ENCODE peak calls at places on chromosomes 4 and X, in five cellular contexts. U, V, C, Q and X are unnamed samples.

GRCh38 chrX:21509912-21510311 is 135.7 kb downstream of the CNKSR2 start:
- DNase-seq in U (no peak), V (no peak), C (no peak), Q (no peak), X (no peak)

GRCh38 chr4:94827481-94828110 is 69.8 kb downstream of the BMPR1B start:
- DNase-seq in U (peak; percentile 62), V (peak; percentile 18), C (no peak), Q (no peak), X (no peak)

GRCh38 chr4:106080376-106080775 is 185.1 kb downstream of the NPNT start:
- DNase-seq in U (no peak), V (no peak), C (no peak), Q (no peak), X (no peak)

GRCh38 chrX:136608295-136608933 is 39.5 kb upstream of the CD40LG start:
- DNase-seq in U (peak; percentile 3), V (peak; percentile 2), C (no peak), Q (peak; percentile 42), X (peak; percentile 48)

GRCh38 chr4:174045381-174045780 is 238.1 kb downstream of the FBXO8 start:
- DNase-seq in U (no peak), V (no peak), C (no peak), Q (no peak), X (no peak)

GRCh38 chrX:69139516-69139915 is 25.7 kb downstream of the PJA1 start:
- DNase-seq in U (no peak), V (no peak), C (peak; percentile 71), Q (no peak), X (no peak)

GRCh38 chr4:186248643-186249042 is 17.3 kb upstream of the F11 start:
- DNase-seq in U (no peak), V (no peak), C (no peak), Q (no peak), X (no peak)

GRCh38 chr4:121256346-121256745 is 92.2 kb upstream of the TNIP3 start:
- DNase-seq in U (peak; percentile 13), V (no peak), C (no peak), Q (no peak), X (no peak)

GRCh38 chrX:26789751-26790150 is 573.8 kb downstream of the MAGEB5 start:
- DNase-seq in U (no peak), V (no peak), C (no peak), Q (no peak), X (no peak)

GRCh38 chr4:129323630-129324029 is 227.7 kb downstream of the C4orf33 start:
- DNase-seq in U (no peak), V (no peak), C (no peak), Q (no peak), X (no peak)

GRCh38 chr4:33467291-33467690 is 2747.1 kb downstream of the PCDH7 start:
- DNase-seq in U (no peak), V (no peak), C (no peak), Q (peak; percentile 43), X (no peak)

GRCh38 chrX:63929608-63930007 is 144.6 kb upstream of the ARHGEF9 start:
- DNase-seq in U (no peak), V (no peak), C (no peak), Q (no peak), X (no peak)

GRCh38 chr4:165379662-165380061 is 854 bp downstream of the CPE start:
- DNase-seq in U (no peak), V (no peak), C (peak; percentile 50), Q (peak; percentile 61), X (no peak)

GRCh38 chr4:174757736-174758135 is 71.3 kb downstream of the GLRA3 start:
- DNase-seq in U (no peak), V (peak; percentile 40), C (no peak), Q (no peak), X (no peak)

GRCh38 chrX:153765138-153766079 is 1.4 kb downstream of the PLXNB3 start:
- DNase-seq in U (no peak), V (peak; percentile 92), C (peak; percentile 82), Q (no peak), X (no peak)

GRCh38 chrX:94204524-94204923 is 530.5 kb downstream of the FAM133A start:
- DNase-seq in U (no peak), V (no peak), C (peak; percentile 0), Q (no peak), X (no peak)

GRCh38 chrX:17291141-17291900 is 83.7 kb upstream of the NHS start:
- DNase-seq in U (no peak), V (no peak), C (no peak), Q (no peak), X (no peak)

GRCh38 chrX:3244955-3245354 is 101.5 kb downstream of the MXRA5 start:
- DNase-seq in U (no peak), V (no peak), C (no peak), Q (no peak), X (peak; percentile 17)

GRCh38 chrX:1212532-1212931 is at the start of gene CRLF2:
- DNase-seq in U (peak; percentile 45), V (no peak), C (no peak), Q (no peak), X (no peak)

GRCh38 chr4:118770741-118771187 is 65.2 kb downstream of the SEC24D start:
- DNase-seq in U (no peak), V (no peak), C (peak; percentile 29), Q (no peak), X (no peak)

GRCh38 chr4:67929447-67929846 is 33.8 kb downstream of the TMPRSS11A start:
- DNase-seq in U (peak; percentile 45), V (no peak), C (no peak), Q (no peak), X (no peak)

GRCh38 chr4:147741190-147741788 is 9.4 kb downstream of the ARHGAP10 start:
- DNase-seq in U (no peak), V (no peak), C (peak; percentile 52), Q (no peak), X (peak; percentile 77)

DNA sequence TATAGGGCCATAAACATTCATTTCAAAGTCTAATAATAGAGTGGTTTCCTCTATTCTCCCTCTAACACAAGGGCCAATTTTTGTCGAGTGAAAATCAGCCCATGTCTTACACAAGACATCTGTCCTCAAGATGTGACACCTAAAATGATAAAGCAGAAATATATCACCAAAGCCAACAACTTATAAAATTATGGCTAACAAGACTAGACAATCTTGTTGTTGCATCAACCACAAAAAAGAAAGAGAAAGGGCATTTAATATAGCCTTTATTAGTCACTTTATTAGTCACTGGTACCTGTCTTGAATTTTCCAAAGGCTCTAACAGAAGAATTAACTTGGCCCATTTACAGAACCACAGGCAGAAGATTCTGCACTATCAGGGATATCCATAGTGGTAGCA is 161.6 kb downstream of the SMIM20 start:
- DNase-seq in U (no peak), V (no peak), C (no peak), Q (no peak), X (no peak)
- TF ChIP-seq JUND in U (no peak), V (no peak), C (no peak), Q (no peak), X (no peak)

DNA sequence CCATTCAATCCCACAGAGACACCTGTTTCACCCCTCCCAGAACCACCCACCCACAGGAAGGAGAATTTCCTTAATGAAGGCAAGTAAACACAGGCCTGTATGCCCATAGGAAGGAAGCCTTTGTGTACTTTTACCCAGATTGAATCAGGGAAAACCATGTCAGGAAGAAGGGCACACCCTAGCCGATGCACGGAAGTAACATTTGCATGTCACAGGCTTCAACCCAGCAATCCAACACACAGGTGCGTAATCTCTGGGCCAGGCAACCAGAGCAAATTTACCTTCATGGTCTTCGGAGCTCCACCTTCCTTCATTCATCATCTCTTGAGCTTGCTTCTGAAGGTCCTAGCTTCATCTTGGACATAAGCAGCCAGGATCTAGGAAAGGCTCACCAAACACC is 206.3 kb downstream of the SHROOM3 start:
- DNase-seq in U (no peak), V (no peak), C (no peak), Q (no peak), X (no peak)
- TF ChIP-seq JUND in U (no peak), V (no peak), C (no peak), Q (no peak), X (no peak)

DNA sequence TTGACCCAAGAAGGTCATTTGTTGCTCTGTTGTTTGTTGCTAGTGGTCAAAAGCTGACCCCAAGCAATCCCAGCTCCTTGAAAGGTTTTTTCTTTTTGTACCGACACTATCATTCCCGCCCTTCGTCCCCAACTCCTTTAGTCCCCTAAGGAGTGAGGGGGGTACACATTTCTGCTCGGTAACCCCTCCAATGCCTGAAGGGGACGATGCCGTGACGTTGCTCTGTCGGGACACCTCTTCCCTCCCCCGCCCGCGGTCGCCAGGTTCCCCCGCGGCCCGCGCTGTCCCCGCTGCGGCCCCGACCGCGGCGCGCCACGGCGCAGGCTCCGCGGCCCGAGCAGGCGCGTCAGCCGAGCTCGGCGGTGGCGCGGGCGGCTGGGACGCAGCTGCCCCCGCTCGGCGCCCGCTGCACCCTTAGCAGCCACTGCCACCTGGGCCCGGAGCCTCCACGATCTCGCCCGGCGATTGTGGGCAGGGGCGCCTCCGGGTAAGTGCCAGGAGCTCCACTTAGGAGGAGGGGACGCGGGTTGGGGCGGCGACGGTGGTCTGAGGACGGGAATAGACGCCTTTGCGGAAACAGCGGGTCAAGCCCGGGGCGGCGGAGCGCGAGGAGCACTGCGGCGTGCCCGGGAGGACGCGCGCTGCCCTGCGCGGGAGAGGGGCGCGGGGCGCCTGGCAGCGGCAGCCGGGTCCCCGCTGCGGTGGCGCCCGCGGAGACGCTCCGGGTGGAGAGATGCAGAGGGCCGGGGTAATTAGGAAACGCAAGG is at the start of gene GLRB:
- DNase-seq in U (no peak), V (no peak), C (peak; percentile 89), Q (peak; percentile 69), X (peak; percentile 42)
- TF ChIP-seq JUND in U (no peak), V (no peak), C (no peak), Q (no peak), X (no peak)

GRCh38 chr4:104491826-104492771 is 2.6 kb downstream of the CXXC4 start:
- DNase-seq in U (no peak), V (no peak), C (peak; percentile 43), Q (peak; percentile 47), X (peak; percentile 12)

GRCh38 chr4:104490770-104491395 is 3.8 kb downstream of the CXXC4 start:
- DNase-seq in U (no peak), V (peak; percentile 80), C (peak; percentile 81), Q (peak; percentile 62), X (no peak)

GRCh38 chr4:104489731-104490095 is 5.0 kb downstream of the CXXC4 start:
- DNase-seq in U (no peak), V (no peak), C (no peak), Q (no peak), X (no peak)

GRCh38 chr4:104490096-104490769 is 4.5 kb downstream of the CXXC4 start:
- DNase-seq in U (no peak), V (no peak), C (peak; percentile 16), Q (peak; percentile 48), X (no peak)

DNA sequence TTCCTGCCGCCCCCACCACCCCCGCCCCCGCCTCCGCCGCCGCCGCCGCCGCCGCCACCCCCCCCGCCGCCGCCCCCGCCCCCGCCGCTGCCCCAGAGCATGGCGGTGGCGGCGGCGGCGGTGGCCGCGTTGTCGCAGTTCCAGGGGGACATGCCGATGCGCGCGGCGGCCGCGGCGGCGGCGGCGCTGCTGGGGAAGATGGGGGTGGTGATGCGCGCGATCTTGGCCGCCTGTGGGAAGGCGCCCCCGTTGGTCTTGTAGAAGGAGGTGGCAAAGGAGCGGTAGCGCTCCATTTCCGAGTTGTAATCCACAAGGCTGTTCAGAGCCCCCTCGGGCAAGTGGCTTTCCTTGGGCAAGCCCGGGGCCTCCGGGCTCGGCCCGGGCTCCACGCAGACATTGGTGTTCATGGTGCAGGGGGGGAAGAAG is 3.3 kb downstream of the CXXC4 start:
- DNase-seq in U (no peak), V (peak; percentile 60), C (peak; percentile 75), Q (peak; percentile 68), X (peak; percentile 6)
- TF ChIP-seq JUND in U (no peak), V (no peak), C (no peak), Q (no peak), X (no peak)

GRCh38 chrX:41265615-41266014 is 68.3 kb upstream of the DDX3X start:
- DNase-seq in U (no peak), V (peak; percentile 18), C (no peak), Q (no peak), X (no peak)
- TF ChIP-seq JUND in U (no peak), V (no peak), C (no peak), Q (no peak), X (no peak)